ENCODE peak calls at places on chromosomes 1 and 21, in nine cellular contexts. U is Caco-2; N is stimulated activated CD8-positive, alpha-beta memory T cell treated with anti-CD3 and anti-CD28 coated beads, Interleukin-2, amount 100 ng/mL, for 1 hour; K is activated naive CD4-positive, alpha-beta T cell treated with Interleukin-2 at 50 U/mL for 16 hours; H is NCI-H1105; G is HS-5; M is NCI-H1417; E is colonic mucosa; V is endothelial cell. T is an unnamed sample.

GRCh38 chr1:25544819-25545218 is 1.4 kb downstream of the LDLRAP1 start:
- DNase-seq in U (no peak), G (no peak), E (peak; percentile 57), H (peak; percentile 20), M (no peak), K (no peak), N (no peak), V (no peak), T (no peak)

GRCh38 chr21:15992171-15992570 is 262.4 kb downstream of the USP25 start:
- DNase-seq in U (no peak), H (no peak), G (peak; percentile 32), K (no peak), E (no peak), M (no peak), V (no peak), N (no peak), T (no peak)

GRCh38 chr1:106921186-106921585 is 135.3 kb upstream of the PRMT6 start:
- DNase-seq in H (no peak), K (no peak), M (no peak), N (no peak), G (no peak), E (no peak), V (no peak), U (no peak), T (no peak)

GRCh38 chr1:34790985-34791384 is 1.8 kb upstream of the GJA4 start:
- DNase-seq in E (no peak), U (no peak), G (no peak), H (no peak), V (no peak), N (no peak), M (no peak), K (no peak), T (no peak)

GRCh38 chr21:36263797-36264196 is 56.2 kb upstream of the MORC3 start:
- DNase-seq in N (no peak), G (no peak), H (no peak), M (no peak), V (no peak), K (no peak), U (no peak), E (no peak), T (no peak)

GRCh38 chr1:6675936-6676335 is 25.7 kb downstream of the DNAJC11 start:
- DNase-seq in M (no peak), E (no peak), H (no peak), G (no peak), K (no peak), V (no peak), U (no peak), N (no peak), T (no peak)

GRCh38 chr21:44871576-44872265 is 1.8 kb downstream of the PTTG1IP start:
- DNase-seq in E (peak; percentile 82), H (no peak), M (no peak), N (no peak), K (peak; percentile 36), V (no peak), G (no peak), U (no peak), T (no peak)

GRCh38 chr1:44693159-44693558 is 18.6 kb downstream of the ARMH1 start:
- DNase-seq in K (no peak), V (no peak), M (no peak), U (no peak), H (no peak), E (no peak), N (no peak), G (no peak), T (no peak)

GRCh38 chr1:41109316-41110263 is 88.1 kb upstream of the SLFNL1 start:
- DNase-seq in N (no peak), M (no peak), H (no peak), U (peak; percentile 39), V (no peak), E (peak; percentile 30), K (no peak), G (peak; percentile 91), T (no peak)

GRCh38 chr1:162019006-162019405 is 4.7 kb downstream of the OLFML2B start:
- DNase-seq in M (no peak), N (no peak), H (peak; percentile 71), G (no peak), E (no peak), V (no peak), U (no peak), K (no peak), T (no peak)

T was measured in B cell.